ENCODE peak calls at places on chromosomes 2 and 18, in six cellular contexts. O is H1, Z is GM12891, R is K562, K is HepG2, B is GM12878. V is an unnamed sample.

GRCh38 chr2:240300840-240301239 is 134.6 kb upstream of the GPC1 start:
- DNase-seq in O (no peak), B (no peak), Z (peak; percentile 1), R (no peak), K (no peak), V (peak; percentile 5)

GRCh38 chr2:10900216-10901109 is 11.3 kb upstream of the KCNF1 start:
- DNase-seq in K (peak; percentile 72), R (peak; percentile 52), Z (no peak), O (no peak), B (no peak), V (no peak)

GRCh38 chr2:233455006-233455405 is 100.7 kb downstream of the DGKD start:
- DNase-seq in K (no peak), Z (no peak), B (no peak), R (no peak), O (no peak), V (no peak)

GRCh38 chr2:46749042-46749461 is 166.6 kb downstream of the MCFD2 start:
- DNase-seq in O (no peak), B (no peak), K (peak; percentile 73), R (peak; percentile 14), Z (no peak), V (no peak)

GRCh38 chr2:44942304-44943030 is 965 bp downstream of the SIX3 start:
- DNase-seq in Z (no peak), O (no peak), R (no peak), B (no peak), K (no peak), V (no peak)

GRCh38 chr2:11096591-11096990 is 58.7 kb upstream of the SLC66A3 start:
- DNase-seq in B (no peak), Z (no peak), R (no peak), K (no peak), O (no peak), V (no peak)

GRCh38 chr2:31235504-31235902 is 1.6 kb downstream of the EHD3 start:
- DNase-seq in Z (no peak), R (peak; percentile 29), B (no peak), O (no peak), K (no peak), V (no peak)

GRCh38 chr2:137968477-137969417 is 4.5 kb downstream of the HNMT start:
- DNase-seq in O (no peak), Z (no peak), B (no peak), R (no peak), K (peak; percentile 83), V (no peak)

GRCh38 chr18:37483221-37483971 is 82.2 kb downstream of the CELF4 start:
- DNase-seq in B (no peak), R (peak; percentile 50), Z (no peak), O (no peak), K (no peak), V (no peak)

GRCh38 chr18:56112984-56113383 is 525.0 kb upstream of the TCF4 start:
- DNase-seq in O (no peak), R (no peak), B (peak; percentile 4), K (no peak), Z (no peak), V (no peak)

GRCh38 chr2:34787341-34787740 is 1188.2 kb upstream of the FAM98A start:
- DNase-seq in Z (no peak), K (no peak), R (no peak), B (no peak), O (no peak), V (no peak)

GRCh38 chr2:17780546-17780945 is 26.6 kb downstream of the GEN1 start:
- DNase-seq in Z (no peak), R (no peak), K (no peak), B (no peak), O (no peak), V (no peak)

GRCh38 chr2:2252179-2252578 is 78.9 kb downstream of the MYT1L start:
- DNase-seq in Z (no peak), K (no peak), B (no peak), O (no peak), R (no peak), V (no peak)

GRCh38 chr2:37669500-37669899 is 1.9 kb downstream of the CDC42EP3 start:
- DNase-seq in O (no peak), R (no peak), B (no peak), Z (no peak), K (no peak), V (no peak)

GRCh38 chr2:213476641-213477040 is 192.4 kb downstream of the SPAG16 start:
- DNase-seq in R (no peak), K (no peak), B (no peak), O (no peak), Z (no peak), V (no peak)

GRCh38 chr2:153963247-153963646 is 91.5 kb downstream of the GALNT13 start:
- DNase-seq in B (no peak), K (no peak), Z (no peak), O (no peak), R (no peak), V (no peak)

GRCh38 chr2:30655211-30655610 is 152.0 kb downstream of the CAPN13 start:
- DNase-seq in B (no peak), K (no peak), R (no peak), Z (no peak), O (no peak), V (no peak)

GRCh38 chr18:22169889-22170420 is 566 bp downstream of the GATA6 start:
- DNase-seq in B (no peak), K (peak; percentile 7), O (no peak), Z (no peak), R (no peak), V (no peak)

GRCh38 chr2:101883860-101884259 is 107.9 kb upstream of the IL1R2 start:
- DNase-seq in Z (peak; percentile 8), R (peak; percentile 39), B (no peak), K (peak; percentile 60), O (no peak), V (no peak)

GRCh38 chr2:103809390-103809789 is 1044.5 kb upstream of the POU3F3 start:
- DNase-seq in Z (no peak), O (no peak), R (no peak), K (no peak), B (no peak), V (no peak)

GRCh38 chr2:165443524-165443923 is 26.0 kb upstream of the CSRNP3 start:
- DNase-seq in B (no peak), K (no peak), O (no peak), R (no peak), Z (no peak), V (no peak)

GRCh38 chr2:201790989-201791388 is 10.3 kb upstream of the ALS2 start:
- DNase-seq in O (no peak), R (no peak), Z (no peak), B (no peak), K (no peak), V (no peak)

GRCh38 chr2:201793631-201794030 is 12.7 kb upstream of the CDK15 start:
- DNase-seq in B (no peak), O (no peak), R (no peak), K (no peak), Z (no peak), V (no peak)

GRCh38 chr2:201786471-201786870 is 5.7 kb upstream of the ALS2 start:
- DNase-seq in Z (no peak), R (no peak), O (no peak), K (no peak), B (no peak), V (no peak)

GRCh38 chr2:201788371-201788770 is 7.6 kb upstream of the ALS2 start:
- DNase-seq in Z (no peak), K (no peak), R (no peak), O (no peak), B (no peak), V (no peak)

DNA sequence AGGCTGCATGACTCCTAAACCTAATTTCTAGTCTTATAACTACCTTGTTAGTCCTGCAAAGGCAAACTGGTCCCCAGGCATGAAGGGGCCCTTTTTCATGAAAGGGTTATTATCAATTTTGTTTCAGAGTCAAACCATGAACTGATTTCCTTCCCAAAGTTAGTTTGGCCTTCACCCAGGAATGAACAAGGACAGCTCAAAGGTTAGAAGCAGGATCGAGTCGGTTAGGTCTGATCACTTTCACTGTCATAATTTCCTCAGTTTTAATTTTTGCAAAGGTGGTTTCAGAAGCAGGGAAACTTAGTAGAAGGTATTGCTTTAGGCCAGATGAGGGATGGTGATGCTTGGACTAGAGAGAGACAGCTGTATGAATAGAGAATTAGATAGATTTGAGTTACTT is 8.7 kb upstream of the ALS2 start:
- DNase-seq in K (no peak), R (no peak), B (no peak), O (no peak), Z (no peak), V (no peak)
- TF ChIP-seq TAF1 in K (no peak), R (no peak), B (no peak), O (no peak), Z (no peak), V (no peak)

GRCh38 chr2:207801259-207801658 is 31.6 kb upstream of the FZD5 start:
- DNase-seq in R (no peak), O (no peak), K (peak; percentile 78), B (no peak), Z (no peak), V (no peak)
- TF ChIP-seq POLR2A in R (no peak), O (no peak), K (no peak), B (no peak), Z (no peak), V (no peak)

DNA sequence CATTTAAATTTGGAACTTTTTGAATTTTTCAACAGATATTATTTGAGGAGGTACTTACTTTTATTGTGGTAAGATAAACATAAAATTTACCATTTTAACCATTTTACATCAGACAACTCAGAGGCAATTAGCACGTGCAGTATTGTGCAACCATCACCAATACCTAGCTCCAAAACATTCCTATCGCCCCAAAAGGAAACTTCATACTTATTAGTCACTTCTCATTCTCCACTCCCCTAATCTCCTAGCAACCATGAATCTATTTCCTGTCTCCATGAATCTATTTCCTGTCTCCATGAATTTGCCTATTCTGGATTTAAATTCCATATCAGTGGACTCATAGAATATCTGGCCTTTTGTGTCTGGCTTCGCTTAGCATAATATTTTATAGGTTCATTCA is 69.9 kb upstream of the FAM136A start:
- DNase-seq in R (no peak), K (no peak), Z (no peak), B (no peak), O (no peak), V (no peak)
- TF ChIP-seq TAF1 in R (no peak), K (no peak), Z (no peak), B (no peak), O (no peak), V (no peak)

DNA sequence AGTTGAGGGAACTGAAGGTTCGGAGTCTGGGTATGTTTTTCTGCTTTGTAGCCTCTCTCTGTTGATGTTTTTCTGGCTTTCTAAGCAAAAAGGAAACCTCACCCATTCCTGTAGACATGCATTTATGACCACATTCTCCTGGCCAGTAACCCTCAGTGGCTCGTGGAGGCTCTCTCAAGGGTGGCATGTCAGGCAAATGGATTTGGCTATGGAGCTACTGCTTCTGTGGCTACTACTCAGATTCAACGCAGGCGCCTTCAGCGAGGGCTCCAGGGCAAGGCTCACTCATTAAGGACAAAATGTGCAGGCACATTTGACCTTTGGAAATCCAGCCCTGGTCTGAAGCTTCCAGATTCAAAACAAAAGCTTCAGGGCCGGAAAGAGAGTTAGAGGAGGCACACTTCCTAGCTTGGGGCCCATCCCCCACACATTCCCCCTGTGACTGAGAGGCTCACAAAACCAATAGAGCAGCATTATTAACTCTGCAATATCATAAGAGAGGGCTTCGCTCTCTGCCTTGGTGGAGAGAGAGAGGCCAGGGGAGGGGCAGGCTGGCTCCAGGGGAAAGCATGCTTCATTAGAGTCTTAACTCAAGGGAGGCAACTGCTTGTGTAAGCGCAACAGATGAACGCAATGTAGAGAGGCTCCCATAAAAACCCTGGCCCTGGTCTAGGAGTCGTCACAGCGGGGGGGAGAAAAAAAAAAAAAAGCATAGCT is 22.1 kb downstream of the KLF7 start:
- DNase-seq in R (no peak), Z (no peak), B (no peak), O (no peak), K (no peak), V (no peak)
- TF ChIP-seq POLR2A in R (no peak), Z (no peak), B (no peak), O (no peak), K (no peak), V (peak; percentile 23)